ENCODE peak calls at places on chromosome 1, in six cellular contexts. Z is hepatocyte, W is fibroblast of pulmonary artery, X is AG10803, K is neuronal stem cell, N is brain microvascular endothelial cell. Q is an unnamed sample.

GRCh38 chr1:227947425-227947677 is 381 bp downstream of the WNT9A start:
- DNase-seq in K (no peak), W (no peak), N (no peak), Z (no peak), X (no peak), Q (no peak)

GRCh38 chr1:43968348-43968948 is 1.4 kb upstream of the DPH2 start:
- DNase-seq in K (no peak), W (peak; percentile 55), Z (peak; percentile 64), X (no peak), N (no peak), Q (no peak)

GRCh38 chr1:182329471-182329870 is 62.1 kb downstream of the GLUL start:
- DNase-seq in W (no peak), Z (no peak), N (no peak), X (no peak), K (no peak), Q (no peak)

GRCh38 chr1:53246261-53247134 is 8.2 kb upstream of the MAGOH start:
- DNase-seq in X (peak; percentile 96), K (no peak), Z (no peak), N (peak; percentile 63), W (peak; percentile 18), Q (peak; percentile 98)

GRCh38 chr1:20184997-20185833 is 681 bp upstream of the UBXN10 start:
- DNase-seq in X (no peak), N (no peak), Z (no peak), W (no peak), K (no peak), Q (no peak)

GRCh38 chr1:54982739-54983138 is 2.3 kb downstream of the TMEM61 start:
- DNase-seq in X (no peak), Z (no peak), W (no peak), K (no peak), N (no peak), Q (no peak)

GRCh38 chr1:50705699-50706098 is 254.4 kb downstream of the FAF1 start:
- DNase-seq in N (no peak), W (no peak), Z (no peak), X (no peak), K (no peak), Q (no peak)

GRCh38 chr1:85578321-85579295 is 2.0 kb upstream of the CCN1 start:
- DNase-seq in Z (peak; percentile 52), W (peak; percentile 98), K (no peak), X (peak; percentile 99), N (peak; percentile 91), Q (peak; percentile 97)

GRCh38 chr1:200328379-200328778 is 81.5 kb downstream of the ZNF281 start:
- DNase-seq in X (peak; percentile 66), N (no peak), W (no peak), K (no peak), Z (no peak), Q (no peak)

GRCh38 chr1:21126324-21126723 is 50.4 kb downstream of the EIF4G3 start:
- DNase-seq in N (no peak), K (no peak), X (no peak), W (no peak), Z (no peak), Q (no peak)

GRCh38 chr1:203290261-203291089 is 14.8 kb upstream of the BTG2 start:
- DNase-seq in K (peak; percentile 85), X (no peak), N (peak; percentile 51), Z (peak; percentile 97), W (peak; percentile 81), Q (no peak)

GRCh38 chr1:51329443-51330325 is 678 bp downstream of the TTC39A start:
- DNase-seq in N (no peak), X (no peak), Z (peak; percentile 76), K (no peak), W (no peak), Q (no peak)

GRCh38 chr1:75444220-75444619 is 166.7 kb downstream of the SLC44A5 start:
- DNase-seq in N (no peak), W (no peak), K (no peak), X (no peak), Z (no peak), Q (no peak)

GRCh38 chr1:151837841-151838490 is 1.7 kb downstream of the C2CD4D start:
- DNase-seq in N (no peak), X (no peak), K (no peak), W (no peak), Z (peak; percentile 64), Q (no peak)

GRCh38 chr1:225878282-225878681 is 3.9 kb downstream of the TMEM63A start:
- DNase-seq in Z (no peak), N (no peak), W (no peak), X (no peak), K (no peak), Q (no peak)

GRCh38 chr1:101150676-101151075 is 86.1 kb upstream of the S1PR1 start:
- DNase-seq in N (no peak), K (no peak), W (peak; percentile 55), Z (peak; percentile 28), X (no peak), Q (no peak)

GRCh38 chr1:94063379-94063778 is 57.6 kb downstream of the ABCA4 start:
- DNase-seq in N (peak; percentile 81), K (no peak), X (peak; percentile 80), Z (peak; percentile 72), W (peak; percentile 84), Q (no peak)

GRCh38 chr1:19863804-19864203 is 18.4 kb upstream of the OTUD3 start:
- DNase-seq in Z (peak; percentile 45), W (peak; percentile 83), X (peak; percentile 66), K (no peak), N (peak; percentile 43), Q (no peak)

GRCh38 chr1:246417152-246417812 is 89.8 kb downstream of the SMYD3 start:
- DNase-seq in K (no peak), N (peak; percentile 70), W (peak; percentile 59), X (peak; percentile 62), Z (no peak), Q (no peak)

GRCh38 chr1:35097224-35097623 is 18.0 kb downstream of the ZMYM1 start:
- DNase-seq in N (no peak), X (peak; percentile 69), W (no peak), Z (no peak), K (no peak), Q (peak; percentile 64)

GRCh38 chr1:186463511-186463910 is 2.6 kb upstream of the PDC start:
- DNase-seq in N (no peak), W (no peak), Z (no peak), K (no peak), X (no peak), Q (no peak)

GRCh38 chr1:6148497-6149241 is 31.5 kb downstream of the CHD5 start:
- DNase-seq in W (peak; percentile 22), Z (peak; percentile 84), X (no peak), K (peak; percentile 80), N (peak; percentile 22), Q (no peak)

GRCh38 chr1:162663086-162663485 is 30.8 kb downstream of the DDR2 start:
- DNase-seq in Z (no peak), X (no peak), N (peak; percentile 49), K (no peak), W (no peak), Q (no peak)

GRCh38 chr1:29653886-29654450 is 417.6 kb downstream of the PTPRU start:
- DNase-seq in K (no peak), W (no peak), Z (no peak), N (no peak), X (no peak), Q (no peak)

GRCh38 chr1:109993885-109994284 is 9.3 kb downstream of the AHCYL1 start:
- DNase-seq in K (no peak), W (peak; percentile 52), N (no peak), Z (peak; percentile 46), X (no peak), Q (no peak)

GRCh38 chr1:230067871-230068814 is 1.1 kb downstream of the GALNT2 start:
- DNase-seq in K (peak; percentile 45), Z (peak; percentile 54), N (no peak), X (no peak), W (no peak), Q (no peak)

GRCh38 chr1:205438213-205439158 is 16.6 kb upstream of the LEMD1 start:
- DNase-seq in X (peak; percentile 61), K (no peak), N (peak; percentile 72), Z (peak; percentile 82), W (peak; percentile 88), Q (no peak)

GRCh38 chr1:217040696-217041095 is 317.5 kb upstream of the ESRRG start:
- DNase-seq in X (no peak), Z (no peak), W (peak; percentile 2), K (no peak), N (no peak), Q (no peak)

GRCh38 chr1:234708700-234709395 is 98.9 kb upstream of the IRF2BP2 start:
- DNase-seq in Z (no peak), W (no peak), N (no peak), X (no peak), K (no peak), Q (no peak)

GRCh38 chr1:24899581-24900485 is 30.2 kb downstream of the RUNX3 start:
- DNase-seq in W (no peak), Z (no peak), N (no peak), K (no peak), X (no peak), Q (no peak)

GRCh38 chr1:111857251-111857651 is 101.5 kb downstream of the DDX20 start:
- DNase-seq in N (no peak), W (no peak), K (no peak), X (no peak), Z (no peak), Q (no peak)

GRCh38 chr1:225651376-225651871 is 1.5 kb downstream of the ENAH start:
- DNase-seq in X (peak; percentile 42), N (no peak), Z (no peak), K (no peak), W (peak; percentile 58), Q (no peak)

DNA sequence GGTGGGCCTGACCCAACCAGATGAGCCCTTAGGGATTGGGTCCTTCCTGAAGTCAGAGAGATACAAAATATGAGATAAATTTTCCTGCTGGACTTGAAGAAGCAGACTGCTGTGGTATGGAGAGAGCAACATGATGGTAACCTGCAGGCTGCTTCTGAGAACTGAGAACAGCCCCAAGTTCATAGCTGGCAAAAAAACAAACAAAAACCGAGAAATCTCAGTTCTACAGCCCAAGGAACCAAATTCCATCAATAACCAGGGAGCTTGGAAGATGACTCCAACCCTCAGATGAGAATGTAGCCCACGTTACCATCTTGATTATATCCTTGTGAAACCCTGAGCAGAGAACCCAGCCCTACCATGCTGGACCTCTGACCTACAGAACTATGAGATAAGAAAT is 316.2 kb downstream of the ZP4 start:
- DNase-seq in N (no peak), X (no peak), W (no peak), Z (no peak), K (no peak), Q (no peak)
- H3K4me3 ChIP-seq in N (no peak overlapping the region), X (no peak overlapping the region), W (no peak overlapping the region), Z (no peak overlapping the region), K (no peak overlapping the region), Q (no peak overlapping the region)

DNA sequence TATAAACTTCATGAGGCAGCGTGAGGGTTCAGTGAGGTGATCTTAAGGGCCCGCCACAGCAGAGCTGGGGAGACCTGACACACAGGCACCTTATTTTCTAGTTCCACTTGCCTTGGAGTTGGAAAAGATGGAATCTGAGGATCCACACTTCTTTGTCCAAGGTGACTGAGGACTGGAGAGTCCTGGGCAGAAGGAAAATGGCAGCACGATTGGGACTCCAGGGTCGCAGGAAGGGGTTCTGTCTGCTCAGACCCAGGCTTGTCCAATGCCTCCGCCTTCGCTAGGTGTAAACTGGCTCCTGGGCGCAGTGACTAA is 1.3 kb downstream of the GALE start:
- DNase-seq in X (no peak), Z (no peak), K (no peak), N (no peak), W (no peak), Q (no peak)
- H3K4me3 ChIP-seq in X (peak overlapping the region; percentile 91), Z (no peak overlapping the region), K (no peak overlapping the region), N (peak overlapping the region; percentile 86), W (peak overlapping the region; percentile 77), Q (peak overlapping the region; percentile 85)

GRCh38 chr1:41515778-41516167 is 31.3 kb upstream of the EDN2 start:
- DNase-seq in X (no peak), K (no peak), W (no peak), N (no peak), Z (no peak), Q (no peak)
- H3K4me3 ChIP-seq in X (no peak overlapping the region), K (no peak overlapping the region), W (no peak overlapping the region), N (no peak overlapping the region), Z (no peak overlapping the region), Q (no peak overlapping the region)

GRCh38 chr1:193543259-193543658 is 356.8 kb upstream of the B3GALT2 start:
- DNase-seq in K (no peak), X (peak; percentile 15), Z (peak; percentile 35), W (no peak), N (no peak), Q (peak; percentile 12)
- H3K4me3 ChIP-seq in K (no peak overlapping the region), X (no peak overlapping the region), Z (no peak overlapping the region), W (no peak overlapping the region), N (no peak overlapping the region), Q (no peak overlapping the region)